ENCODE peak calls at places on chromosomes 5 and 9, in eight cellular contexts. One of them, this sample, is unnamed.

GRCh38 chr5:26881901-26882300 is 156.5 kb downstream of the CDH9 start:
- DNase-seq in prostate gland: no peak
- DNase-seq in neural crest cell: no peak
- DNase-seq in GM12891: no peak
- DNase-seq in effector memory CD8-positive, alpha-beta T cell: no peak
- DNase-seq in HFF-Myc: no peak
- DNase-seq in pulmonary artery endothelial cell: no peak
- DNase-seq in nucleus accumbens: no peak
- DNase-seq in this sample: no peak

GRCh38 chr9:130172858-130173461 is 756 bp downstream of the NCS1 start:
- DNase-seq in prostate gland: no peak
- DNase-seq in pulmonary artery endothelial cell: no peak
- DNase-seq in GM12891: no peak
- DNase-seq in effector memory CD8-positive, alpha-beta T cell: peak
- DNase-seq in neural crest cell: no peak
- DNase-seq in HFF-Myc: no peak
- DNase-seq in nucleus accumbens: peak
- DNase-seq in this sample: no peak

GRCh38 chr5:133240425-133241091 is 188.7 kb downstream of the HSPA4 start:
- DNase-seq in HFF-Myc: peak
- DNase-seq in pulmonary artery endothelial cell: peak
- DNase-seq in nucleus accumbens: peak
- DNase-seq in effector memory CD8-positive, alpha-beta T cell: no peak
- DNase-seq in neural crest cell: no peak
- DNase-seq in prostate gland: no peak
- DNase-seq in GM12891: no peak
- DNase-seq in this sample: peak

GRCh38 chr5:53871772-53872171 is 311.3 kb downstream of the NDUFS4 start:
- DNase-seq in nucleus accumbens: no peak
- DNase-seq in HFF-Myc: no peak
- DNase-seq in GM12891: no peak
- DNase-seq in neural crest cell: no peak
- DNase-seq in effector memory CD8-positive, alpha-beta T cell: no peak
- DNase-seq in prostate gland: no peak
- DNase-seq in pulmonary artery endothelial cell: no peak
- DNase-seq in this sample: no peak

GRCh38 chr5:68224561-68225187 is 9.1 kb downstream of the PIK3R1 start:
- DNase-seq in effector memory CD8-positive, alpha-beta T cell: no peak
- DNase-seq in GM12891: no peak
- DNase-seq in nucleus accumbens: no peak
- DNase-seq in pulmonary artery endothelial cell: no peak
- DNase-seq in neural crest cell: no peak
- DNase-seq in prostate gland: no peak
- DNase-seq in HFF-Myc: no peak
- DNase-seq in this sample: no peak

GRCh38 chr5:5011151-5011550 is 129.0 kb upstream of the ADAMTS16 start:
- DNase-seq in GM12891: no peak
- DNase-seq in effector memory CD8-positive, alpha-beta T cell: no peak
- DNase-seq in nucleus accumbens: no peak
- DNase-seq in pulmonary artery endothelial cell: no peak
- DNase-seq in prostate gland: no peak
- DNase-seq in neural crest cell: no peak
- DNase-seq in HFF-Myc: no peak
- DNase-seq in this sample: no peak

GRCh38 chr5:141507387-141508091 is 18.7 kb downstream of the PCDHGC5 start:
- DNase-seq in neural crest cell: no peak
- DNase-seq in prostate gland: no peak
- DNase-seq in pulmonary artery endothelial cell: no peak
- DNase-seq in effector memory CD8-positive, alpha-beta T cell: no peak
- DNase-seq in HFF-Myc: peak
- DNase-seq in GM12891: no peak
- DNase-seq in nucleus accumbens: no peak
- DNase-seq in this sample: no peak

GRCh38 chr5:152560508-152561137 is 155.5 kb upstream of the NMUR2 start:
- DNase-seq in neural crest cell: peak
- DNase-seq in GM12891: peak
- DNase-seq in HFF-Myc: no peak
- DNase-seq in effector memory CD8-positive, alpha-beta T cell: peak
- DNase-seq in pulmonary artery endothelial cell: peak
- DNase-seq in nucleus accumbens: peak
- DNase-seq in prostate gland: no peak
- DNase-seq in this sample: peak

GRCh38 chr9:115254217-115254616 is 136.3 kb upstream of the TNC start:
- DNase-seq in GM12891: no peak
- DNase-seq in pulmonary artery endothelial cell: no peak
- DNase-seq in nucleus accumbens: no peak
- DNase-seq in neural crest cell: no peak
- DNase-seq in HFF-Myc: no peak
- DNase-seq in prostate gland: no peak
- DNase-seq in effector memory CD8-positive, alpha-beta T cell: no peak
- DNase-seq in this sample: no peak

GRCh38 chr9:128921881-128922763 is 1.3 kb downstream of the PHYHD1 start:
- DNase-seq in prostate gland: peak
- DNase-seq in HFF-Myc: no peak
- DNase-seq in effector memory CD8-positive, alpha-beta T cell: no peak
- DNase-seq in pulmonary artery endothelial cell: no peak
- DNase-seq in nucleus accumbens: no peak
- DNase-seq in GM12891: no peak
- DNase-seq in neural crest cell: peak
- DNase-seq in this sample: no peak

GRCh38 chr9:99134893-99135341 is 30.0 kb downstream of the TGFBR1 start:
- DNase-seq in GM12891: no peak
- DNase-seq in nucleus accumbens: no peak
- DNase-seq in prostate gland: no peak
- DNase-seq in neural crest cell: no peak
- DNase-seq in HFF-Myc: no peak
- DNase-seq in effector memory CD8-positive, alpha-beta T cell: no peak
- DNase-seq in pulmonary artery endothelial cell: no peak
- DNase-seq in this sample: no peak

GRCh38 chr5:9302228-9302627 is 243.6 kb downstream of the SEMA5A start:
- DNase-seq in GM12891: no peak
- DNase-seq in effector memory CD8-positive, alpha-beta T cell: no peak
- DNase-seq in HFF-Myc: no peak
- DNase-seq in nucleus accumbens: no peak
- DNase-seq in pulmonary artery endothelial cell: no peak
- DNase-seq in prostate gland: no peak
- DNase-seq in neural crest cell: no peak
- DNase-seq in this sample: no peak

GRCh38 chr9:124664143-124664542 is 107.0 kb downstream of the NR6A1 start:
- DNase-seq in HFF-Myc: no peak
- DNase-seq in prostate gland: no peak
- DNase-seq in neural crest cell: no peak
- DNase-seq in GM12891: no peak
- DNase-seq in pulmonary artery endothelial cell: no peak
- DNase-seq in nucleus accumbens: no peak
- DNase-seq in effector memory CD8-positive, alpha-beta T cell: no peak
- DNase-seq in this sample: no peak

GRCh38 chr5:41413067-41413466 is 97.3 kb downstream of the PLCXD3 start:
- DNase-seq in neural crest cell: no peak
- DNase-seq in nucleus accumbens: no peak
- DNase-seq in HFF-Myc: no peak
- DNase-seq in pulmonary artery endothelial cell: no peak
- DNase-seq in GM12891: no peak
- DNase-seq in effector memory CD8-positive, alpha-beta T cell: no peak
- DNase-seq in prostate gland: no peak
- DNase-seq in this sample: no peak

GRCh38 chr5:37738057-37738691 is 101.7 kb downstream of the GDNF start:
- DNase-seq in GM12891: no peak
- DNase-seq in prostate gland: no peak
- DNase-seq in neural crest cell: no peak
- DNase-seq in nucleus accumbens: no peak
- DNase-seq in pulmonary artery endothelial cell: peak
- DNase-seq in HFF-Myc: peak
- DNase-seq in effector memory CD8-positive, alpha-beta T cell: peak
- DNase-seq in this sample: no peak

GRCh38 chr5:78003914-78004313 is 227.8 kb upstream of the TBCA start:
- DNase-seq in effector memory CD8-positive, alpha-beta T cell: no peak
- DNase-seq in pulmonary artery endothelial cell: no peak
- DNase-seq in neural crest cell: peak
- DNase-seq in prostate gland: no peak
- DNase-seq in nucleus accumbens: no peak
- DNase-seq in HFF-Myc: no peak
- DNase-seq in GM12891: no peak
- DNase-seq in this sample: no peak

GRCh38 chr5:142717582-142718215 is 31.8 kb upstream of the FGF1 start:
- DNase-seq in GM12891: no peak
- DNase-seq in HFF-Myc: no peak
- DNase-seq in prostate gland: peak
- DNase-seq in effector memory CD8-positive, alpha-beta T cell: no peak
- DNase-seq in pulmonary artery endothelial cell: peak
- DNase-seq in nucleus accumbens: no peak
- DNase-seq in neural crest cell: no peak
- DNase-seq in this sample: no peak

GRCh38 chr5:112186401-112186990 is 232.6 kb downstream of the EPB41L4A start:
- DNase-seq in HFF-Myc: no peak
- DNase-seq in pulmonary artery endothelial cell: no peak
- DNase-seq in nucleus accumbens: no peak
- DNase-seq in prostate gland: no peak
- DNase-seq in effector memory CD8-positive, alpha-beta T cell: no peak
- DNase-seq in neural crest cell: peak
- DNase-seq in GM12891: no peak
- DNase-seq in this sample: no peak

GRCh38 chr9:136700309-136700708 is 12.1 kb upstream of the DIPK1B start:
- DNase-seq in effector memory CD8-positive, alpha-beta T cell: no peak
- DNase-seq in neural crest cell: no peak
- DNase-seq in HFF-Myc: no peak
- DNase-seq in GM12891: no peak
- DNase-seq in prostate gland: no peak
- DNase-seq in nucleus accumbens: no peak
- DNase-seq in pulmonary artery endothelial cell: no peak
- DNase-seq in this sample: no peak

GRCh38 chr9:15349892-15350761 is 43.1 kb upstream of the TTC39B start:
- DNase-seq in pulmonary artery endothelial cell: no peak
- DNase-seq in prostate gland: no peak
- DNase-seq in neural crest cell: no peak
- DNase-seq in GM12891: no peak
- DNase-seq in HFF-Myc: no peak
- DNase-seq in effector memory CD8-positive, alpha-beta T cell: no peak
- DNase-seq in nucleus accumbens: no peak
- DNase-seq in this sample: no peak

GRCh38 chr9:88998911-88999310 is 7.6 kb downstream of the S1PR3 start:
- DNase-seq in prostate gland: no peak
- DNase-seq in GM12891: no peak
- DNase-seq in nucleus accumbens: no peak
- DNase-seq in neural crest cell: no peak
- DNase-seq in effector memory CD8-positive, alpha-beta T cell: no peak
- DNase-seq in pulmonary artery endothelial cell: no peak
- DNase-seq in HFF-Myc: no peak
- DNase-seq in this sample: no peak

GRCh38 chr5:66769839-66770617 is 173.8 kb downstream of the MAST4 start:
- DNase-seq in neural crest cell: no peak
- DNase-seq in GM12891: no peak
- DNase-seq in nucleus accumbens: peak
- DNase-seq in HFF-Myc: no peak
- DNase-seq in effector memory CD8-positive, alpha-beta T cell: no peak
- DNase-seq in prostate gland: no peak
- DNase-seq in pulmonary artery endothelial cell: no peak
- DNase-seq in this sample: no peak

GRCh38 chr9:137304383-137305059 is 2.5 kb upstream of the NRARP start:
- DNase-seq in nucleus accumbens: no peak
- DNase-seq in pulmonary artery endothelial cell: no peak
- DNase-seq in effector memory CD8-positive, alpha-beta T cell: no peak
- DNase-seq in GM12891: no peak
- DNase-seq in HFF-Myc: no peak
- DNase-seq in neural crest cell: no peak
- DNase-seq in prostate gland: peak
- DNase-seq in this sample: no peak

GRCh38 chr9:134606951-134607733 is 34.5 kb upstream of the COL5A1 start:
- DNase-seq in effector memory CD8-positive, alpha-beta T cell: no peak
- DNase-seq in neural crest cell: no peak
- DNase-seq in HFF-Myc: no peak
- DNase-seq in nucleus accumbens: no peak
- DNase-seq in GM12891: no peak
- DNase-seq in prostate gland: no peak
- DNase-seq in pulmonary artery endothelial cell: no peak
- DNase-seq in this sample: no peak

GRCh38 chr9:76761448-76761847 is 2.8 kb upstream of the PCA3 start:
- DNase-seq in pulmonary artery endothelial cell: no peak
- DNase-seq in prostate gland: no peak
- DNase-seq in effector memory CD8-positive, alpha-beta T cell: no peak
- DNase-seq in neural crest cell: no peak
- DNase-seq in nucleus accumbens: no peak
- DNase-seq in HFF-Myc: no peak
- DNase-seq in GM12891: no peak
- DNase-seq in this sample: no peak

GRCh38 chr9:127130661-127131538 is 8.5 kb upstream of the ANGPTL2 start:
- DNase-seq in pulmonary artery endothelial cell: no peak
- DNase-seq in neural crest cell: no peak
- DNase-seq in prostate gland: no peak
- DNase-seq in effector memory CD8-positive, alpha-beta T cell: no peak
- DNase-seq in nucleus accumbens: no peak
- DNase-seq in GM12891: no peak
- DNase-seq in HFF-Myc: peak
- DNase-seq in this sample: no peak

GRCh38 chr5:107555425-107556090 is 115.2 kb downstream of the EFNA5 start:
- DNase-seq in neural crest cell: no peak
- DNase-seq in prostate gland: no peak
- DNase-seq in effector memory CD8-positive, alpha-beta T cell: no peak
- DNase-seq in HFF-Myc: no peak
- DNase-seq in nucleus accumbens: no peak
- DNase-seq in GM12891: no peak
- DNase-seq in pulmonary artery endothelial cell: no peak
- DNase-seq in this sample: no peak

GRCh38 chr9:123353984-123354591 is 1.9 kb upstream of the CRB2 start:
- DNase-seq in neural crest cell: peak
- DNase-seq in effector memory CD8-positive, alpha-beta T cell: peak
- DNase-seq in GM12891: peak
- DNase-seq in HFF-Myc: no peak
- DNase-seq in prostate gland: peak
- DNase-seq in pulmonary artery endothelial cell: no peak
- DNase-seq in nucleus accumbens: peak
- DNase-seq in this sample: peak